ENCODE peak calls at places on chromosomes 4 and X, in ten cellular contexts. One of them, this sample, is unnamed.

GRCh38 chr4:147003956-147004580 is 58.4 kb upstream of the TTC29 start:
- DNase-seq in D341Med: no peak
- DNase-seq in DMS 273 treated with DMSO at 0.1 percent for 48 hours: no peak
- DNase-seq in germinal center: no peak
- DNase-seq in nucleus accumbens: no peak
- DNase-seq in DMS53: no peak
- DNase-seq in amniotic stem cell: no peak
- DNase-seq in iris pigment epithelial cell: no peak
- DNase-seq in aorta: no peak
- DNase-seq in H4: no peak
- DNase-seq in this sample: no peak

GRCh38 chr4:39637572-39638357 is 900 bp downstream of the SMIM14 start:
- DNase-seq in D341Med: peak; percentile 66
- DNase-seq in DMS 273 treated with DMSO at 0.1 percent for 48 hours: no peak
- DNase-seq in germinal center: peak; percentile 37
- DNase-seq in nucleus accumbens: peak; percentile 10
- DNase-seq in DMS53: peak; percentile 81
- DNase-seq in amniotic stem cell: peak; percentile 48
- DNase-seq in iris pigment epithelial cell: peak; percentile 77
- DNase-seq in aorta: peak; percentile 74
- DNase-seq in H4: peak; percentile 42
- DNase-seq in this sample: peak; percentile 77

GRCh38 chrX:38112566-38112965 is 106.2 kb downstream of the SYTL5 start:
- DNase-seq in D341Med: no peak
- DNase-seq in DMS 273 treated with DMSO at 0.1 percent for 48 hours: no peak
- DNase-seq in germinal center: no peak
- DNase-seq in nucleus accumbens: no peak
- DNase-seq in DMS53: peak; percentile 89
- DNase-seq in amniotic stem cell: no peak
- DNase-seq in iris pigment epithelial cell: no peak
- DNase-seq in aorta: no peak
- DNase-seq in H4: no peak
- DNase-seq in this sample: no peak

GRCh38 chrX:149511081-149511480 is 6.0 kb upstream of the IDS start:
- DNase-seq in D341Med: no peak
- DNase-seq in DMS 273 treated with DMSO at 0.1 percent for 48 hours: no peak
- DNase-seq in germinal center: no peak
- DNase-seq in nucleus accumbens: no peak
- DNase-seq in DMS53: no peak
- DNase-seq in amniotic stem cell: no peak
- DNase-seq in iris pigment epithelial cell: peak; percentile 29
- DNase-seq in aorta: no peak
- DNase-seq in H4: no peak
- DNase-seq in this sample: no peak

GRCh38 chrX:57647020-57647419 is 33.0 kb downstream of the NLRP2B start:
- DNase-seq in D341Med: no peak
- DNase-seq in DMS 273 treated with DMSO at 0.1 percent for 48 hours: no peak
- DNase-seq in germinal center: no peak
- DNase-seq in nucleus accumbens: no peak
- DNase-seq in DMS53: no peak
- DNase-seq in amniotic stem cell: no peak
- DNase-seq in iris pigment epithelial cell: no peak
- DNase-seq in aorta: no peak
- DNase-seq in H4: no peak
- DNase-seq in this sample: no peak

GRCh38 chrX:8960809-8961413 is 73.0 kb downstream of the FAM9B start:
- DNase-seq in D341Med: no peak
- DNase-seq in DMS 273 treated with DMSO at 0.1 percent for 48 hours: no peak
- DNase-seq in germinal center: no peak
- DNase-seq in nucleus accumbens: no peak
- DNase-seq in DMS53: no peak
- DNase-seq in amniotic stem cell: no peak
- DNase-seq in iris pigment epithelial cell: no peak
- DNase-seq in aorta: no peak
- DNase-seq in H4: no peak
- DNase-seq in this sample: no peak

GRCh38 chr4:41305486-41305885 is 48.8 kb downstream of the UCHL1 start:
- DNase-seq in D341Med: peak; percentile 74
- DNase-seq in DMS 273 treated with DMSO at 0.1 percent for 48 hours: peak; percentile 19
- DNase-seq in germinal center: no peak
- DNase-seq in nucleus accumbens: no peak
- DNase-seq in DMS53: no peak
- DNase-seq in amniotic stem cell: no peak
- DNase-seq in iris pigment epithelial cell: no peak
- DNase-seq in aorta: no peak
- DNase-seq in H4: no peak
- DNase-seq in this sample: no peak

GRCh38 chr4:53136954-53137353 is 228.9 kb downstream of the SCFD2 start:
- DNase-seq in D341Med: no peak
- DNase-seq in DMS 273 treated with DMSO at 0.1 percent for 48 hours: no peak
- DNase-seq in germinal center: no peak
- DNase-seq in nucleus accumbens: no peak
- DNase-seq in DMS53: no peak
- DNase-seq in amniotic stem cell: no peak
- DNase-seq in iris pigment epithelial cell: no peak
- DNase-seq in aorta: no peak
- DNase-seq in H4: no peak
- DNase-seq in this sample: no peak

GRCh38 chr4:77820836-77821561 is 1.8 kb upstream of the CNOT6L start:
- DNase-seq in D341Med: peak; percentile 28
- DNase-seq in DMS 273 treated with DMSO at 0.1 percent for 48 hours: peak; percentile 57
- DNase-seq in germinal center: peak; percentile 26
- DNase-seq in nucleus accumbens: no peak
- DNase-seq in DMS53: peak; percentile 14
- DNase-seq in amniotic stem cell: no peak
- DNase-seq in iris pigment epithelial cell: no peak
- DNase-seq in aorta: no peak
- DNase-seq in H4: no peak
- DNase-seq in this sample: no peak

GRCh38 chr4:123984881-123985280 is 588.3 kb downstream of the SPRY1 start:
- DNase-seq in D341Med: no peak
- DNase-seq in DMS 273 treated with DMSO at 0.1 percent for 48 hours: no peak
- DNase-seq in germinal center: no peak
- DNase-seq in nucleus accumbens: no peak
- DNase-seq in DMS53: peak; percentile 13
- DNase-seq in amniotic stem cell: no peak
- DNase-seq in iris pigment epithelial cell: no peak
- DNase-seq in aorta: peak; percentile 44
- DNase-seq in H4: no peak
- DNase-seq in this sample: no peak

GRCh38 chr4:17695341-17695740 is 80.9 kb downstream of the MED28 start:
- DNase-seq in D341Med: no peak
- DNase-seq in DMS 273 treated with DMSO at 0.1 percent for 48 hours: no peak
- DNase-seq in germinal center: no peak
- DNase-seq in nucleus accumbens: no peak
- DNase-seq in DMS53: no peak
- DNase-seq in amniotic stem cell: no peak
- DNase-seq in iris pigment epithelial cell: no peak
- DNase-seq in aorta: no peak
- DNase-seq in H4: no peak
- DNase-seq in this sample: no peak

GRCh38 chr4:139743027-139743426 is 77.4 kb downstream of the MGST2 start:
- DNase-seq in D341Med: no peak
- DNase-seq in DMS 273 treated with DMSO at 0.1 percent for 48 hours: no peak
- DNase-seq in germinal center: no peak
- DNase-seq in nucleus accumbens: no peak
- DNase-seq in DMS53: no peak
- DNase-seq in amniotic stem cell: no peak
- DNase-seq in iris pigment epithelial cell: no peak
- DNase-seq in aorta: no peak
- DNase-seq in H4: no peak
- DNase-seq in this sample: no peak

GRCh38 chr4:119084503-119084902 is 51.1 kb upstream of the MYOZ2 start:
- DNase-seq in D341Med: no peak
- DNase-seq in DMS 273 treated with DMSO at 0.1 percent for 48 hours: no peak
- DNase-seq in germinal center: no peak
- DNase-seq in nucleus accumbens: no peak
- DNase-seq in DMS53: no peak
- DNase-seq in amniotic stem cell: no peak
- DNase-seq in iris pigment epithelial cell: no peak
- DNase-seq in aorta: no peak
- DNase-seq in H4: no peak
- DNase-seq in this sample: no peak

GRCh38 chr4:143188325-143189088 is 3.8 kb downstream of the USP38 start:
- DNase-seq in D341Med: no peak
- DNase-seq in DMS 273 treated with DMSO at 0.1 percent for 48 hours: no peak
- DNase-seq in germinal center: no peak
- DNase-seq in nucleus accumbens: no peak
- DNase-seq in DMS53: no peak
- DNase-seq in amniotic stem cell: no peak
- DNase-seq in iris pigment epithelial cell: peak; percentile 44
- DNase-seq in aorta: no peak
- DNase-seq in H4: no peak
- DNase-seq in this sample: no peak

GRCh38 chrX:16552546-16552945 is 97.4 kb upstream of the S100G start:
- DNase-seq in D341Med: no peak
- DNase-seq in DMS 273 treated with DMSO at 0.1 percent for 48 hours: no peak
- DNase-seq in germinal center: no peak
- DNase-seq in nucleus accumbens: no peak
- DNase-seq in DMS53: no peak
- DNase-seq in amniotic stem cell: no peak
- DNase-seq in iris pigment epithelial cell: peak; percentile 53
- DNase-seq in aorta: no peak
- DNase-seq in H4: no peak
- DNase-seq in this sample: no peak

GRCh38 chr4:159358226-159358625 is 255.3 kb downstream of the RAPGEF2 start:
- DNase-seq in D341Med: no peak
- DNase-seq in DMS 273 treated with DMSO at 0.1 percent for 48 hours: no peak
- DNase-seq in germinal center: no peak
- DNase-seq in nucleus accumbens: no peak
- DNase-seq in DMS53: no peak
- DNase-seq in amniotic stem cell: peak; percentile 43
- DNase-seq in iris pigment epithelial cell: peak; percentile 89
- DNase-seq in aorta: no peak
- DNase-seq in H4: no peak
- DNase-seq in this sample: no peak

GRCh38 chr4:38491854-38492478 is 172.0 kb upstream of the KLF3 start:
- DNase-seq in D341Med: no peak
- DNase-seq in DMS 273 treated with DMSO at 0.1 percent for 48 hours: no peak
- DNase-seq in germinal center: no peak
- DNase-seq in nucleus accumbens: no peak
- DNase-seq in DMS53: no peak
- DNase-seq in amniotic stem cell: no peak
- DNase-seq in iris pigment epithelial cell: no peak
- DNase-seq in aorta: no peak
- DNase-seq in H4: no peak
- DNase-seq in this sample: no peak

GRCh38 chr4:89158884-89159503 is 47.7 kb downstream of the TIGD2 start:
- DNase-seq in D341Med: peak; percentile 45
- DNase-seq in DMS 273 treated with DMSO at 0.1 percent for 48 hours: peak; percentile 41
- DNase-seq in germinal center: peak; percentile 25
- DNase-seq in nucleus accumbens: no peak
- DNase-seq in DMS53: peak; percentile 60
- DNase-seq in amniotic stem cell: no peak
- DNase-seq in iris pigment epithelial cell: peak; percentile 45
- DNase-seq in aorta: no peak
- DNase-seq in H4: peak; percentile 63
- DNase-seq in this sample: no peak

GRCh38 chr4:186587416-186588018 is 32.1 kb upstream of the MTNR1A start:
- DNase-seq in D341Med: peak; percentile 51
- DNase-seq in DMS 273 treated with DMSO at 0.1 percent for 48 hours: no peak
- DNase-seq in germinal center: peak; percentile 25
- DNase-seq in nucleus accumbens: no peak
- DNase-seq in DMS53: peak; percentile 68
- DNase-seq in amniotic stem cell: peak; percentile 52
- DNase-seq in iris pigment epithelial cell: peak; percentile 60
- DNase-seq in aorta: peak; percentile 73
- DNase-seq in H4: peak; percentile 29
- DNase-seq in this sample: peak; percentile 89

GRCh38 chrX:74449937-74450330 is 28.6 kb downstream of the SLC16A2 start:
- DNase-seq in D341Med: no peak
- DNase-seq in DMS 273 treated with DMSO at 0.1 percent for 48 hours: no peak
- DNase-seq in germinal center: no peak
- DNase-seq in nucleus accumbens: no peak
- DNase-seq in DMS53: no peak
- DNase-seq in amniotic stem cell: no peak
- DNase-seq in iris pigment epithelial cell: peak; percentile 61
- DNase-seq in aorta: no peak
- DNase-seq in H4: no peak
- DNase-seq in this sample: no peak

GRCh38 chr4:150297861-150298474 is 219.7 kb downstream of the DCLK2 start:
- DNase-seq in D341Med: peak; percentile 27
- DNase-seq in DMS 273 treated with DMSO at 0.1 percent for 48 hours: no peak
- DNase-seq in germinal center: no peak
- DNase-seq in nucleus accumbens: no peak
- DNase-seq in DMS53: peak; percentile 60
- DNase-seq in amniotic stem cell: peak; percentile 77
- DNase-seq in iris pigment epithelial cell: peak; percentile 70
- DNase-seq in aorta: no peak
- DNase-seq in H4: peak; percentile 39
- DNase-seq in this sample: peak; percentile 79

GRCh38 chr4:98522603-98523395 is 135.6 kb downstream of the TSPAN5 start:
- DNase-seq in D341Med: no peak
- DNase-seq in DMS 273 treated with DMSO at 0.1 percent for 48 hours: no peak
- DNase-seq in germinal center: no peak
- DNase-seq in nucleus accumbens: no peak
- DNase-seq in DMS53: no peak
- DNase-seq in amniotic stem cell: peak; percentile 81
- DNase-seq in iris pigment epithelial cell: peak; percentile 95
- DNase-seq in aorta: no peak
- DNase-seq in H4: no peak
- DNase-seq in this sample: no peak

GRCh38 chr4:186844059-186844681 is 120.5 kb upstream of the FAT1 start:
- DNase-seq in D341Med: no peak
- DNase-seq in DMS 273 treated with DMSO at 0.1 percent for 48 hours: no peak
- DNase-seq in germinal center: no peak
- DNase-seq in nucleus accumbens: no peak
- DNase-seq in DMS53: no peak
- DNase-seq in amniotic stem cell: peak; percentile 19
- DNase-seq in iris pigment epithelial cell: peak; percentile 74
- DNase-seq in aorta: no peak
- DNase-seq in H4: peak; percentile 44
- DNase-seq in this sample: peak; percentile 31

GRCh38 chrX:32116047-32116446 is 1044.2 kb upstream of the FTHL17 start:
- DNase-seq in D341Med: no peak
- DNase-seq in DMS 273 treated with DMSO at 0.1 percent for 48 hours: no peak
- DNase-seq in germinal center: no peak
- DNase-seq in nucleus accumbens: no peak
- DNase-seq in DMS53: peak; percentile 32
- DNase-seq in amniotic stem cell: no peak
- DNase-seq in iris pigment epithelial cell: peak; percentile 0
- DNase-seq in aorta: no peak
- DNase-seq in H4: peak; percentile 5
- DNase-seq in this sample: no peak

GRCh38 chrX:69552512-69552911 is 48.4 kb downstream of the NALF2 start:
- DNase-seq in D341Med: no peak
- DNase-seq in DMS 273 treated with DMSO at 0.1 percent for 48 hours: no peak
- DNase-seq in germinal center: no peak
- DNase-seq in nucleus accumbens: no peak
- DNase-seq in DMS53: no peak
- DNase-seq in amniotic stem cell: no peak
- DNase-seq in iris pigment epithelial cell: no peak
- DNase-seq in aorta: no peak
- DNase-seq in H4: no peak
- DNase-seq in this sample: no peak

GRCh38 chr4:184808719-184809062 is 17.1 kb downstream of the ACSL1 start:
- DNase-seq in D341Med: no peak
- DNase-seq in DMS 273 treated with DMSO at 0.1 percent for 48 hours: no peak
- DNase-seq in germinal center: no peak
- DNase-seq in nucleus accumbens: no peak
- DNase-seq in DMS53: no peak
- DNase-seq in amniotic stem cell: no peak
- DNase-seq in iris pigment epithelial cell: no peak
- DNase-seq in aorta: no peak
- DNase-seq in H4: no peak
- DNase-seq in this sample: no peak

GRCh38 chrX:20965270-20966044 is 408.8 kb upstream of the CNKSR2 start:
- DNase-seq in D341Med: no peak
- DNase-seq in DMS 273 treated with DMSO at 0.1 percent for 48 hours: no peak
- DNase-seq in germinal center: no peak
- DNase-seq in nucleus accumbens: no peak
- DNase-seq in DMS53: no peak
- DNase-seq in amniotic stem cell: no peak
- DNase-seq in iris pigment epithelial cell: no peak
- DNase-seq in aorta: no peak
- DNase-seq in H4: peak; percentile 4
- DNase-seq in this sample: no peak

GRCh38 chr4:177239878-177240277 is 69.8 kb upstream of the NEIL3 start:
- DNase-seq in D341Med: peak; percentile 69
- DNase-seq in DMS 273 treated with DMSO at 0.1 percent for 48 hours: no peak
- DNase-seq in germinal center: no peak
- DNase-seq in nucleus accumbens: no peak
- DNase-seq in DMS53: no peak
- DNase-seq in amniotic stem cell: no peak
- DNase-seq in iris pigment epithelial cell: no peak
- DNase-seq in aorta: no peak
- DNase-seq in H4: no peak
- DNase-seq in this sample: no peak

This sample was measured in testis.